ENCODE peak calls at places on chromosomes 11 and 22, in eight cellular contexts. One of them, this sample, is unnamed.

GRCh38 chr11:125621995-125622394 is 3.0 kb upstream of the CHEK1 start:
- DNase-seq in PC-3: peak; percentile 82
- DNase-seq in cardiac fibroblast: peak; percentile 50
- DNase-seq in endothelial cell: no peak
- DNase-seq in dorsolateral prefrontal cortex: no peak
- DNase-seq in colonic mucosa: no peak
- DNase-seq in left ventricle myocardium inferior: no peak
- DNase-seq in AG08395: peak; percentile 24
- DNase-seq in this sample: no peak

GRCh38 chr11:2891291-2891690 is 5.7 kb upstream of the CDKN1C start:
- DNase-seq in cardiac fibroblast: no peak
- DNase-seq in left ventricle myocardium inferior: no peak
- DNase-seq in colonic mucosa: no peak
- DNase-seq in PC-3: no peak
- DNase-seq in endothelial cell: no peak
- DNase-seq in AG08395: no peak
- DNase-seq in dorsolateral prefrontal cortex: no peak
- DNase-seq in this sample: peak; percentile 50

GRCh38 chr11:79062814-79063762 is 377.7 kb downstream of the TENM4 start:
- DNase-seq in cardiac fibroblast: peak; percentile 37
- DNase-seq in PC-3: peak; percentile 63
- DNase-seq in left ventricle myocardium inferior: no peak
- DNase-seq in colonic mucosa: no peak
- DNase-seq in endothelial cell: peak; percentile 56
- DNase-seq in dorsolateral prefrontal cortex: no peak
- DNase-seq in AG08395: peak; percentile 41
- DNase-seq in this sample: no peak

GRCh38 chr11:34063061-34063795 is 11.7 kb downstream of the CAPRIN1 start:
- DNase-seq in colonic mucosa: no peak
- DNase-seq in endothelial cell: no peak
- DNase-seq in PC-3: no peak
- DNase-seq in dorsolateral prefrontal cortex: no peak
- DNase-seq in left ventricle myocardium inferior: no peak
- DNase-seq in AG08395: no peak
- DNase-seq in cardiac fibroblast: no peak
- DNase-seq in this sample: no peak

GRCh38 chr11:134518616-134519389 is 106.8 kb upstream of the B3GAT1 start:
- DNase-seq in colonic mucosa: no peak
- DNase-seq in PC-3: no peak
- DNase-seq in endothelial cell: no peak
- DNase-seq in dorsolateral prefrontal cortex: no peak
- DNase-seq in cardiac fibroblast: no peak
- DNase-seq in left ventricle myocardium inferior: peak; percentile 6
- DNase-seq in AG08395: no peak
- DNase-seq in this sample: peak; percentile 11

GRCh38 chr11:111378773-111379499 is at the start of gene POU2AF1:
- DNase-seq in cardiac fibroblast: peak; percentile 34
- DNase-seq in AG08395: peak; percentile 72
- DNase-seq in colonic mucosa: no peak
- DNase-seq in endothelial cell: no peak
- DNase-seq in dorsolateral prefrontal cortex: no peak
- DNase-seq in left ventricle myocardium inferior: peak; percentile 18
- DNase-seq in PC-3: no peak
- DNase-seq in this sample: no peak

GRCh38 chr11:76810151-76810853 is 27.1 kb downstream of the TSKU start:
- DNase-seq in AG08395: peak; percentile 63
- DNase-seq in colonic mucosa: peak; percentile 75
- DNase-seq in cardiac fibroblast: peak; percentile 60
- DNase-seq in PC-3: peak; percentile 83
- DNase-seq in dorsolateral prefrontal cortex: no peak
- DNase-seq in endothelial cell: peak; percentile 47
- DNase-seq in left ventricle myocardium inferior: no peak
- DNase-seq in this sample: no peak

GRCh38 chr22:25747245-25747944 is 5.4 kb downstream of the MYO18B start:
- DNase-seq in endothelial cell: no peak
- DNase-seq in dorsolateral prefrontal cortex: no peak
- DNase-seq in cardiac fibroblast: peak; percentile 98
- DNase-seq in AG08395: peak; percentile 98
- DNase-seq in left ventricle myocardium inferior: no peak
- DNase-seq in PC-3: no peak
- DNase-seq in colonic mucosa: no peak
- DNase-seq in this sample: no peak

GRCh38 chr11:128772814-128773213 is 78.9 kb downstream of the FLI1 start:
- DNase-seq in left ventricle myocardium inferior: peak; percentile 59
- DNase-seq in PC-3: no peak
- DNase-seq in colonic mucosa: peak; percentile 49
- DNase-seq in cardiac fibroblast: no peak
- DNase-seq in dorsolateral prefrontal cortex: no peak
- DNase-seq in AG08395: no peak
- DNase-seq in endothelial cell: no peak
- DNase-seq in this sample: no peak

GRCh38 chr22:42933783-42934144 is 76.7 kb upstream of the ARFGAP3 start:
- DNase-seq in dorsolateral prefrontal cortex: no peak
- DNase-seq in AG08395: peak; percentile 90
- DNase-seq in left ventricle myocardium inferior: no peak
- DNase-seq in cardiac fibroblast: peak; percentile 96
- DNase-seq in colonic mucosa: no peak
- DNase-seq in endothelial cell: no peak
- DNase-seq in PC-3: peak; percentile 80
- DNase-seq in this sample: no peak

GRCh38 chr11:44248109-44248508 is 61.8 kb downstream of the ALX4 start:
- DNase-seq in AG08395: no peak
- DNase-seq in colonic mucosa: no peak
- DNase-seq in cardiac fibroblast: no peak
- DNase-seq in PC-3: no peak
- DNase-seq in endothelial cell: no peak
- DNase-seq in dorsolateral prefrontal cortex: no peak
- DNase-seq in left ventricle myocardium inferior: no peak
- DNase-seq in this sample: no peak

GRCh38 chr22:23211622-23212021 is 31.3 kb downstream of the BCR start:
- DNase-seq in left ventricle myocardium inferior: no peak
- DNase-seq in PC-3: no peak
- DNase-seq in cardiac fibroblast: no peak
- DNase-seq in endothelial cell: no peak
- DNase-seq in AG08395: no peak
- DNase-seq in dorsolateral prefrontal cortex: no peak
- DNase-seq in colonic mucosa: no peak
- DNase-seq in this sample: no peak

GRCh38 chr22:23609983-23610781 is 21.9 kb downstream of the DRICH1 start:
- DNase-seq in endothelial cell: no peak
- DNase-seq in cardiac fibroblast: no peak
- DNase-seq in colonic mucosa: no peak
- DNase-seq in left ventricle myocardium inferior: no peak
- DNase-seq in PC-3: no peak
- DNase-seq in AG08395: no peak
- DNase-seq in dorsolateral prefrontal cortex: no peak
- DNase-seq in this sample: no peak

GRCh38 chr22:30564045-30564765 is 10.3 kb downstream of the GAL3ST1 start:
- DNase-seq in cardiac fibroblast: no peak
- DNase-seq in PC-3: no peak
- DNase-seq in colonic mucosa: no peak
- DNase-seq in AG08395: no peak
- DNase-seq in dorsolateral prefrontal cortex: no peak
- DNase-seq in endothelial cell: no peak
- DNase-seq in left ventricle myocardium inferior: no peak
- DNase-seq in this sample: no peak

GRCh38 chr11:10164621-10165020 is 129.4 kb downstream of the SBF2 start:
- DNase-seq in endothelial cell: no peak
- DNase-seq in left ventricle myocardium inferior: no peak
- DNase-seq in AG08395: no peak
- DNase-seq in colonic mucosa: no peak
- DNase-seq in dorsolateral prefrontal cortex: no peak
- DNase-seq in PC-3: no peak
- DNase-seq in cardiac fibroblast: no peak
- DNase-seq in this sample: no peak

GRCh38 chr11:2673871-2674471 is 25.8 kb downstream of the KCNQ1OT1 start:
- DNase-seq in AG08395: no peak
- DNase-seq in cardiac fibroblast: no peak
- DNase-seq in dorsolateral prefrontal cortex: no peak
- DNase-seq in endothelial cell: no peak
- DNase-seq in PC-3: no peak
- DNase-seq in left ventricle myocardium inferior: no peak
- DNase-seq in colonic mucosa: no peak
- DNase-seq in this sample: peak; percentile 54

GRCh38 chr11:134236834-134237556 is 12.5 kb downstream of the VPS26B start:
- DNase-seq in cardiac fibroblast: no peak
- DNase-seq in dorsolateral prefrontal cortex: no peak
- DNase-seq in AG08395: peak; percentile 14
- DNase-seq in colonic mucosa: no peak
- DNase-seq in PC-3: no peak
- DNase-seq in endothelial cell: no peak
- DNase-seq in left ventricle myocardium inferior: no peak
- DNase-seq in this sample: no peak

GRCh38 chr22:48091060-48091650 is 1328.7 kb downstream of the TBC1D22A start:
- DNase-seq in left ventricle myocardium inferior: no peak
- DNase-seq in dorsolateral prefrontal cortex: no peak
- DNase-seq in colonic mucosa: no peak
- DNase-seq in PC-3: no peak
- DNase-seq in cardiac fibroblast: no peak
- DNase-seq in endothelial cell: no peak
- DNase-seq in AG08395: no peak
- DNase-seq in this sample: no peak

GRCh38 chr11:65476632-65477270 is 22.1 kb upstream of the MALAT1 start:
- DNase-seq in colonic mucosa: peak; percentile 83
- DNase-seq in endothelial cell: no peak
- DNase-seq in PC-3: no peak
- DNase-seq in cardiac fibroblast: no peak
- DNase-seq in AG08395: no peak
- DNase-seq in left ventricle myocardium inferior: no peak
- DNase-seq in dorsolateral prefrontal cortex: no peak
- DNase-seq in this sample: no peak

GRCh38 chr22:38212442-38212841 is 10.6 kb downstream of the MAFF start:
- DNase-seq in cardiac fibroblast: no peak
- DNase-seq in dorsolateral prefrontal cortex: no peak
- DNase-seq in PC-3: no peak
- DNase-seq in left ventricle myocardium inferior: no peak
- DNase-seq in AG08395: no peak
- DNase-seq in colonic mucosa: no peak
- DNase-seq in endothelial cell: no peak
- DNase-seq in this sample: no peak

GRCh38 chr11:68804786-68805185 is 36.9 kb downstream of the CPT1A start:
- DNase-seq in dorsolateral prefrontal cortex: no peak
- DNase-seq in PC-3: no peak
- DNase-seq in colonic mucosa: no peak
- DNase-seq in left ventricle myocardium inferior: no peak
- DNase-seq in AG08395: no peak
- DNase-seq in endothelial cell: no peak
- DNase-seq in cardiac fibroblast: no peak
- DNase-seq in this sample: no peak

GRCh38 chr22:33440756-33441155 is 382.6 kb upstream of the SYN3 start:
- DNase-seq in cardiac fibroblast: no peak
- DNase-seq in AG08395: no peak
- DNase-seq in dorsolateral prefrontal cortex: no peak
- DNase-seq in left ventricle myocardium inferior: no peak
- DNase-seq in endothelial cell: no peak
- DNase-seq in colonic mucosa: no peak
- DNase-seq in PC-3: no peak
- DNase-seq in this sample: no peak

GRCh38 chr11:62374801-62375200 is 37.6 kb downstream of the ASRGL1 start:
- DNase-seq in endothelial cell: no peak
- DNase-seq in AG08395: no peak
- DNase-seq in colonic mucosa: peak; percentile 16
- DNase-seq in cardiac fibroblast: no peak
- DNase-seq in dorsolateral prefrontal cortex: no peak
- DNase-seq in left ventricle myocardium inferior: no peak
- DNase-seq in PC-3: no peak
- DNase-seq in this sample: no peak

GRCh38 chr11:123740787-123741158 is 687 bp downstream of the ZNF202 start:
- DNase-seq in PC-3: peak; percentile 15
- DNase-seq in left ventricle myocardium inferior: no peak
- DNase-seq in cardiac fibroblast: peak; percentile 3
- DNase-seq in dorsolateral prefrontal cortex: no peak
- DNase-seq in endothelial cell: no peak
- DNase-seq in colonic mucosa: peak; percentile 22
- DNase-seq in AG08395: no peak
- DNase-seq in this sample: no peak

GRCh38 chr11:65894034-65894591 is 3.6 kb downstream of the CCDC85B start:
- DNase-seq in dorsolateral prefrontal cortex: no peak
- DNase-seq in PC-3: peak; percentile 37
- DNase-seq in endothelial cell: no peak
- DNase-seq in AG08395: no peak
- DNase-seq in left ventricle myocardium inferior: peak; percentile 64
- DNase-seq in colonic mucosa: no peak
- DNase-seq in cardiac fibroblast: no peak
- DNase-seq in this sample: no peak

GRCh38 chr11:73140213-73141030 is 1.7 kb downstream of the FCHSD2 start:
- DNase-seq in colonic mucosa: peak; percentile 41
- DNase-seq in endothelial cell: peak; percentile 37
- DNase-seq in AG08395: peak; percentile 48
- DNase-seq in dorsolateral prefrontal cortex: peak; percentile 20
- DNase-seq in cardiac fibroblast: peak; percentile 45
- DNase-seq in PC-3: peak; percentile 48
- DNase-seq in left ventricle myocardium inferior: peak; percentile 40
- DNase-seq in this sample: peak; percentile 33

GRCh38 chr11:100739636-100740035 is 52.5 kb downstream of the ARHGAP42 start:
- DNase-seq in colonic mucosa: no peak
- DNase-seq in PC-3: peak; percentile 49
- DNase-seq in endothelial cell: peak; percentile 38
- DNase-seq in left ventricle myocardium inferior: no peak
- DNase-seq in dorsolateral prefrontal cortex: no peak
- DNase-seq in cardiac fibroblast: peak; percentile 95
- DNase-seq in AG08395: peak; percentile 43
- DNase-seq in this sample: no peak

GRCh38 chr11:128587415-128587814 is at the start of gene ETS1:
- DNase-seq in dorsolateral prefrontal cortex: no peak
- DNase-seq in left ventricle myocardium inferior: no peak
- DNase-seq in colonic mucosa: no peak
- DNase-seq in endothelial cell: no peak
- DNase-seq in AG08395: no peak
- DNase-seq in cardiac fibroblast: peak; percentile 32
- DNase-seq in PC-3: peak; percentile 76
- DNase-seq in this sample: no peak

GRCh38 chr11:69489746-69490365 is 8.4 kb downstream of the LINC01488 start:
- DNase-seq in left ventricle myocardium inferior: peak; percentile 9
- DNase-seq in endothelial cell: no peak
- DNase-seq in AG08395: no peak
- DNase-seq in cardiac fibroblast: no peak
- DNase-seq in PC-3: no peak
- DNase-seq in colonic mucosa: no peak
- DNase-seq in dorsolateral prefrontal cortex: no peak
- DNase-seq in this sample: no peak

GRCh38 chr22:25008666-25009065 is 56.1 kb downstream of the KIAA1671 start:
- DNase-seq in endothelial cell: no peak
- DNase-seq in dorsolateral prefrontal cortex: no peak
- DNase-seq in cardiac fibroblast: no peak
- DNase-seq in left ventricle myocardium inferior: peak; percentile 39
- DNase-seq in colonic mucosa: no peak
- DNase-seq in AG08395: no peak
- DNase-seq in PC-3: peak; percentile 61
- DNase-seq in this sample: no peak

GRCh38 chr11:67379061-67380058 is 6.0 kb upstream of the CLCF1 start:
- DNase-seq in endothelial cell: no peak
- DNase-seq in dorsolateral prefrontal cortex: no peak
- DNase-seq in PC-3: peak; percentile 85
- DNase-seq in colonic mucosa: no peak
- DNase-seq in left ventricle myocardium inferior: no peak
- DNase-seq in cardiac fibroblast: peak; percentile 41
- DNase-seq in AG08395: peak; percentile 77
- DNase-seq in this sample: peak; percentile 22

GRCh38 chr22:29343313-29343805 is 27.9 kb upstream of the RASL10A start:
- DNase-seq in left ventricle myocardium inferior: peak; percentile 73
- DNase-seq in colonic mucosa: no peak
- DNase-seq in AG08395: peak; percentile 92
- DNase-seq in endothelial cell: no peak
- DNase-seq in PC-3: peak; percentile 47
- DNase-seq in cardiac fibroblast: peak; percentile 10
- DNase-seq in dorsolateral prefrontal cortex: peak; percentile 73
- DNase-seq in this sample: no peak

GRCh38 chr11:1394936-1395772 is 5.4 kb downstream of the BRSK2 start:
- DNase-seq in AG08395: no peak
- DNase-seq in cardiac fibroblast: no peak
- DNase-seq in colonic mucosa: no peak
- DNase-seq in endothelial cell: no peak
- DNase-seq in PC-3: no peak
- DNase-seq in left ventricle myocardium inferior: no peak
- DNase-seq in dorsolateral prefrontal cortex: no peak
- DNase-seq in this sample: no peak

GRCh38 chr22:50292643-50293440 is 14.6 kb downstream of the PLXNB2 start:
- DNase-seq in colonic mucosa: no peak
- DNase-seq in cardiac fibroblast: no peak
- DNase-seq in AG08395: no peak
- DNase-seq in PC-3: no peak
- DNase-seq in dorsolateral prefrontal cortex: no peak
- DNase-seq in left ventricle myocardium inferior: no peak
- DNase-seq in endothelial cell: no peak
- DNase-seq in this sample: no peak